ENCODE peak calls at places on chromosomes 5 and 9, in seven cellular contexts. One of them, this sample, is unnamed.

GRCh38 chr5:116492016-116492623 is 82.5 kb downstream of the SEMA6A start:
- DNase-seq in stimulated activated naive B cell treated with anti-CD40 and anti-IgM and Interleukin-4, amounts not matched to agents 10 μg/mL and 1 μg/mL and 100 μg/mL, for 72 hours: no peak
- DNase-seq in AML-193: peak
- DNase-seq in B cell: no peak
- DNase-seq in left colon: no peak
- DNase-seq in EL: peak
- DNase-seq in anterior cingulate cortex: no peak
- DNase-seq in this sample: peak

GRCh38 chr9:92189782-92190535 is 74.7 kb upstream of the SPTLC1 start:
- DNase-seq in stimulated activated naive B cell treated with anti-CD40 and anti-IgM and Interleukin-4, amounts not matched to agents 10 μg/mL and 1 μg/mL and 100 μg/mL, for 72 hours: no peak
- DNase-seq in anterior cingulate cortex: no peak
- DNase-seq in B cell: no peak
- DNase-seq in AML-193: no peak
- DNase-seq in EL: no peak
- DNase-seq in left colon: no peak
- DNase-seq in this sample: no peak

GRCh38 chr5:501833-502184 is 22.4 kb downstream of the SLC9A3 start:
- DNase-seq in anterior cingulate cortex: no peak
- DNase-seq in left colon: no peak
- DNase-seq in AML-193: no peak
- DNase-seq in EL: no peak
- DNase-seq in stimulated activated naive B cell treated with anti-CD40 and anti-IgM and Interleukin-4, amounts not matched to agents 10 μg/mL and 1 μg/mL and 100 μg/mL, for 72 hours: no peak
- DNase-seq in B cell: no peak
- DNase-seq in this sample: no peak

GRCh38 chr5:117088176-117088575 is 513.6 kb upstream of the SEMA6A start:
- DNase-seq in anterior cingulate cortex: no peak
- DNase-seq in left colon: no peak
- DNase-seq in EL: no peak
- DNase-seq in stimulated activated naive B cell treated with anti-CD40 and anti-IgM and Interleukin-4, amounts not matched to agents 10 μg/mL and 1 μg/mL and 100 μg/mL, for 72 hours: no peak
- DNase-seq in AML-193: no peak
- DNase-seq in B cell: no peak
- DNase-seq in this sample: no peak

GRCh38 chr9:82499337-82499736 is 510.8 kb downstream of the SPATA31D1 start:
- DNase-seq in stimulated activated naive B cell treated with anti-CD40 and anti-IgM and Interleukin-4, amounts not matched to agents 10 μg/mL and 1 μg/mL and 100 μg/mL, for 72 hours: no peak
- DNase-seq in anterior cingulate cortex: no peak
- DNase-seq in B cell: no peak
- DNase-seq in AML-193: no peak
- DNase-seq in EL: no peak
- DNase-seq in left colon: no peak
- DNase-seq in this sample: no peak

GRCh38 chr9:108478871-108479332 is 376.9 kb downstream of the ACTL7B start:
- DNase-seq in EL: peak
- DNase-seq in AML-193: no peak
- DNase-seq in B cell: no peak
- DNase-seq in anterior cingulate cortex: no peak
- DNase-seq in left colon: no peak
- DNase-seq in stimulated activated naive B cell treated with anti-CD40 and anti-IgM and Interleukin-4, amounts not matched to agents 10 μg/mL and 1 μg/mL and 100 μg/mL, for 72 hours: no peak
- DNase-seq in this sample: peak

GRCh38 chr5:31232273-31232888 is 38.9 kb downstream of the CDH6 start:
- DNase-seq in EL: peak
- DNase-seq in left colon: no peak
- DNase-seq in B cell: no peak
- DNase-seq in anterior cingulate cortex: peak
- DNase-seq in stimulated activated naive B cell treated with anti-CD40 and anti-IgM and Interleukin-4, amounts not matched to agents 10 μg/mL and 1 μg/mL and 100 μg/mL, for 72 hours: no peak
- DNase-seq in AML-193: peak
- DNase-seq in this sample: peak

GRCh38 chr5:132459983-132460834 is 30.4 kb downstream of the IRF1 start:
- DNase-seq in EL: no peak
- DNase-seq in anterior cingulate cortex: no peak
- DNase-seq in stimulated activated naive B cell treated with anti-CD40 and anti-IgM and Interleukin-4, amounts not matched to agents 10 μg/mL and 1 μg/mL and 100 μg/mL, for 72 hours: no peak
- DNase-seq in AML-193: peak
- DNase-seq in B cell: no peak
- DNase-seq in left colon: no peak
- DNase-seq in this sample: peak